ENCODE peak calls at places on chromosomes 7 and 10, in nine cellular contexts. V, B, J, C, U, O, F, M and H are unnamed samples.

GRCh38 chr10:103718247-103718620 is 137.1 kb downstream of the SH3PXD2A start:
- DNase-seq in V (no peak), B (no peak), J (no peak), C (no peak), U (no peak), O (no peak), F (no peak), M (no peak), H (no peak)

GRCh38 chr10:63588436-63589180 is 67.4 kb downstream of the REEP3 start:
- DNase-seq in V (no peak), B (no peak), J (peak; percentile 24), C (no peak), U (peak; percentile 16), O (no peak), F (no peak), M (no peak), H (no peak)

GRCh38 chr10:130933008-130933390 is 378.5 kb downstream of the TCERG1L start:
- DNase-seq in V (no peak), B (no peak), J (no peak), C (no peak), U (no peak), O (no peak), F (no peak), M (no peak), H (no peak)

GRCh38 chr7:147804032-147804431 is 786.5 kb upstream of the C7orf33 start:
- DNase-seq in V (no peak), B (no peak), J (no peak), C (no peak), U (no peak), O (no peak), F (no peak), M (no peak), H (no peak)

GRCh38 chr10:116160271-116160670 is 112.7 kb downstream of the GFRA1 start:
- DNase-seq in V (no peak), B (no peak), J (peak; percentile 69), C (no peak), U (no peak), O (no peak), F (no peak), M (no peak), H (no peak)

GRCh38 chr7:29866490-29866930 is 60.2 kb downstream of the WIPF3 start:
- DNase-seq in V (no peak), B (no peak), J (no peak), C (no peak), U (no peak), O (peak; percentile 58), F (peak; percentile 98), M (no peak), H (peak; percentile 88)

GRCh38 chr7:22255342-22255741 is 101.6 kb downstream of the RAPGEF5 start:
- DNase-seq in V (no peak), B (no peak), J (no peak), C (no peak), U (no peak), O (no peak), F (no peak), M (no peak), H (no peak)

GRCh38 chr7:30656611-30657010 is 25.6 kb downstream of the CRHR2 start:
- DNase-seq in V (no peak), B (no peak), J (no peak), C (no peak), U (no peak), O (no peak), F (no peak), M (no peak), H (no peak)

GRCh38 chr7:55365103-55365679 is at the start of gene LANCL2:
- DNase-seq in V (peak; percentile 58), B (peak; percentile 27), J (peak; percentile 39), C (no peak), U (peak; percentile 36), O (peak; percentile 72), F (peak; percentile 55), M (peak; percentile 17), H (no peak)

GRCh38 chr7:1739593-1739992 is 69.5 kb downstream of the ELFN1 start:
- DNase-seq in V (no peak), B (no peak), J (no peak), C (no peak), U (no peak), O (no peak), F (no peak), M (no peak), H (no peak)

GRCh38 chr7:121103579-121103978 is 115.1 kb downstream of the CPED1 start:
- DNase-seq in V (no peak), B (no peak), J (no peak), C (no peak), U (no peak), O (no peak), F (no peak), M (no peak), H (no peak)

GRCh38 chr7:98178321-98178720 is 32.9 kb upstream of the BHLHA15 start:
- DNase-seq in V (no peak), B (no peak), J (no peak), C (no peak), U (peak; percentile 97), O (no peak), F (no peak), M (no peak), H (no peak)

GRCh38 chr10:121942749-121943148 is 14.9 kb upstream of the ATE1 start:
- DNase-seq in V (no peak), B (no peak), J (peak; percentile 70), C (peak; percentile 47), U (no peak), O (no peak), F (peak; percentile 96), M (no peak), H (peak; percentile 73)

GRCh38 chr10:26311383-26311940 is 94.9 kb downstream of the GAD2 start:
- DNase-seq in V (no peak), B (no peak), J (no peak), C (no peak), U (no peak), O (no peak), F (no peak), M (peak; percentile 25), H (no peak)

GRCh38 chr10:77455538-77455937 is 182.1 kb downstream of the KCNMA1 start:
- DNase-seq in V (no peak), B (no peak), J (peak; percentile 85), C (no peak), U (no peak), O (no peak), F (no peak), M (no peak), H (no peak)

GRCh38 chr10:121373411-121373810 is 224.8 kb downstream of the FGFR2 start:
- DNase-seq in V (no peak), B (no peak), J (peak; percentile 57), C (no peak), U (no peak), O (no peak), F (no peak), M (no peak), H (no peak)

GRCh38 chr10:34933676-34934075 is 118.6 kb upstream of the PARD3 start:
- DNase-seq in V (no peak), B (no peak), J (no peak), C (no peak), U (peak; percentile 53), O (no peak), F (no peak), M (no peak), H (no peak)

GRCh38 chr10:103491729-103492364 is 1.7 kb upstream of the NEURL1 start:
- DNase-seq in V (no peak), B (no peak), J (peak; percentile 94), C (peak; percentile 92), U (no peak), O (no peak), F (no peak), M (no peak), H (no peak)

GRCh38 chr10:89468625-89469024 is 54.3 kb downstream of the IFIT5 start:
- DNase-seq in V (no peak), B (no peak), J (no peak), C (no peak), U (no peak), O (no peak), F (no peak), M (no peak), H (no peak)

GRCh38 chr7:85025312-85025756 is 161.5 kb downstream of the SEMA3D start:
- DNase-seq in V (no peak), B (no peak), J (peak; percentile 82), C (no peak), U (peak; percentile 49), O (no peak), F (no peak), M (no peak), H (no peak)

GRCh38 chr7:18573410-18574234 is 78.1 kb downstream of the HDAC9 start:
- DNase-seq in V (no peak), B (no peak), J (no peak), C (no peak), U (no peak), O (no peak), F (no peak), M (peak; percentile 30), H (no peak)

GRCh38 chr7:70599446-70600190 is 532.3 kb upstream of the GALNT17 start:
- DNase-seq in V (no peak), B (no peak), J (peak; percentile 29), C (no peak), U (no peak), O (no peak), F (no peak), M (no peak), H (no peak)

GRCh38 chr10:92822060-92822634 is 26.2 kb upstream of the EXOC6 start:
- DNase-seq in V (peak; percentile 17), B (no peak), J (peak; percentile 90), C (peak; percentile 73), U (no peak), O (peak; percentile 14), F (peak; percentile 68), M (no peak), H (peak; percentile 55)